ENCODE peak calls at places on chromosomes 4 and X, in seven cellular contexts. One of them, this sample, is unnamed.

GRCh38 chr4:122747883-122748282 is 15.4 kb downstream of the BBS12 start:
- DNase-seq in fibroblast of lung: peak
- DNase-seq in CD8-positive, alpha-beta T cell: no peak
- DNase-seq in astrocyte of the spinal cord: peak
- DNase-seq in AG09309: no peak
- DNase-seq in SK-N-SH: no peak
- DNase-seq in effector memory CD4-positive, alpha-beta T cell: no peak
- DNase-seq in this sample: peak

GRCh38 chr4:114026447-114026846 is 47.0 kb upstream of the ARSJ start:
- DNase-seq in CD8-positive, alpha-beta T cell: no peak
- DNase-seq in AG09309: no peak
- DNase-seq in astrocyte of the spinal cord: no peak
- DNase-seq in SK-N-SH: no peak
- DNase-seq in fibroblast of lung: peak
- DNase-seq in effector memory CD4-positive, alpha-beta T cell: no peak
- DNase-seq in this sample: no peak

GRCh38 chr4:75724867-75725724 is 719 bp downstream of the USO1 start:
- DNase-seq in SK-N-SH: peak
- DNase-seq in CD8-positive, alpha-beta T cell: peak
- DNase-seq in AG09309: no peak
- DNase-seq in fibroblast of lung: peak
- DNase-seq in effector memory CD4-positive, alpha-beta T cell: peak
- DNase-seq in astrocyte of the spinal cord: peak
- DNase-seq in this sample: peak

GRCh38 chrX:85052636-85053343 is 49.1 kb downstream of the APOOL start:
- DNase-seq in CD8-positive, alpha-beta T cell: no peak
- DNase-seq in fibroblast of lung: peak
- DNase-seq in effector memory CD4-positive, alpha-beta T cell: no peak
- DNase-seq in AG09309: peak
- DNase-seq in astrocyte of the spinal cord: peak
- DNase-seq in SK-N-SH: no peak
- DNase-seq in this sample: peak

GRCh38 chr4:147175460-147176025 is 229.9 kb upstream of the TTC29 start:
- DNase-seq in CD8-positive, alpha-beta T cell: no peak
- DNase-seq in SK-N-SH: no peak
- DNase-seq in fibroblast of lung: no peak
- DNase-seq in astrocyte of the spinal cord: no peak
- DNase-seq in AG09309: no peak
- DNase-seq in effector memory CD4-positive, alpha-beta T cell: no peak
- DNase-seq in this sample: peak

GRCh38 chr4:163107754-163108153 is 58.9 kb downstream of the NAF1 start:
- DNase-seq in CD8-positive, alpha-beta T cell: no peak
- DNase-seq in AG09309: no peak
- DNase-seq in effector memory CD4-positive, alpha-beta T cell: no peak
- DNase-seq in astrocyte of the spinal cord: peak
- DNase-seq in fibroblast of lung: peak
- DNase-seq in SK-N-SH: no peak
- DNase-seq in this sample: peak

GRCh38 chrX:13750204-13750603 is 15.7 kb downstream of the OFD1 start:
- DNase-seq in astrocyte of the spinal cord: peak
- DNase-seq in SK-N-SH: peak
- DNase-seq in CD8-positive, alpha-beta T cell: no peak
- DNase-seq in effector memory CD4-positive, alpha-beta T cell: no peak
- DNase-seq in AG09309: no peak
- DNase-seq in fibroblast of lung: peak
- DNase-seq in this sample: peak

GRCh38 chrX:138487866-138488265 is 223.7 kb downstream of the FGF13 start:
- DNase-seq in AG09309: no peak
- DNase-seq in fibroblast of lung: no peak
- DNase-seq in CD8-positive, alpha-beta T cell: no peak
- DNase-seq in effector memory CD4-positive, alpha-beta T cell: no peak
- DNase-seq in SK-N-SH: no peak
- DNase-seq in astrocyte of the spinal cord: no peak
- DNase-seq in this sample: no peak

GRCh38 chr4:81085291-81085690 is 54.8 kb downstream of the BMP3 start:
- DNase-seq in SK-N-SH: no peak
- DNase-seq in AG09309: no peak
- DNase-seq in effector memory CD4-positive, alpha-beta T cell: no peak
- DNase-seq in fibroblast of lung: no peak
- DNase-seq in astrocyte of the spinal cord: no peak
- DNase-seq in CD8-positive, alpha-beta T cell: no peak
- DNase-seq in this sample: peak

GRCh38 chr4:108351806-108352205 is 183.1 kb upstream of the LEF1 start:
- DNase-seq in SK-N-SH: no peak
- DNase-seq in CD8-positive, alpha-beta T cell: no peak
- DNase-seq in AG09309: no peak
- DNase-seq in fibroblast of lung: peak
- DNase-seq in astrocyte of the spinal cord: no peak
- DNase-seq in effector memory CD4-positive, alpha-beta T cell: no peak
- DNase-seq in this sample: no peak

GRCh38 chr4:8908206-8908893 is 36.7 kb upstream of the HMX1 start:
- DNase-seq in AG09309: no peak
- DNase-seq in fibroblast of lung: no peak
- DNase-seq in astrocyte of the spinal cord: no peak
- DNase-seq in CD8-positive, alpha-beta T cell: no peak
- DNase-seq in SK-N-SH: peak
- DNase-seq in effector memory CD4-positive, alpha-beta T cell: no peak
- DNase-seq in this sample: no peak

GRCh38 chrX:64202808-64203320 is 2.6 kb downstream of the AMER1 start:
- DNase-seq in effector memory CD4-positive, alpha-beta T cell: no peak
- DNase-seq in SK-N-SH: no peak
- DNase-seq in AG09309: no peak
- DNase-seq in fibroblast of lung: peak
- DNase-seq in CD8-positive, alpha-beta T cell: no peak
- DNase-seq in astrocyte of the spinal cord: peak
- DNase-seq in this sample: no peak

GRCh38 chr4:7785017-7785416 is 154.6 kb downstream of the AFAP1 start:
- DNase-seq in AG09309: no peak
- DNase-seq in effector memory CD4-positive, alpha-beta T cell: no peak
- DNase-seq in fibroblast of lung: peak
- DNase-seq in SK-N-SH: peak
- DNase-seq in CD8-positive, alpha-beta T cell: no peak
- DNase-seq in astrocyte of the spinal cord: peak
- DNase-seq in this sample: no peak

GRCh38 chr4:40316333-40316781 is 18.8 kb upstream of the CHRNA9 start:
- DNase-seq in SK-N-SH: no peak
- DNase-seq in AG09309: peak
- DNase-seq in effector memory CD4-positive, alpha-beta T cell: no peak
- DNase-seq in astrocyte of the spinal cord: peak
- DNase-seq in CD8-positive, alpha-beta T cell: no peak
- DNase-seq in fibroblast of lung: peak
- DNase-seq in this sample: peak

GRCh38 chr4:54228064-54228527 is 997 bp upstream of the PDGFRA start:
- DNase-seq in astrocyte of the spinal cord: peak
- DNase-seq in SK-N-SH: peak
- DNase-seq in fibroblast of lung: peak
- DNase-seq in AG09309: peak
- DNase-seq in CD8-positive, alpha-beta T cell: no peak
- DNase-seq in effector memory CD4-positive, alpha-beta T cell: no peak
- DNase-seq in this sample: peak

GRCh38 chrX:2402361-2402690 is 98.5 kb downstream of the DHRSX start:
- DNase-seq in SK-N-SH: no peak
- DNase-seq in AG09309: no peak
- DNase-seq in fibroblast of lung: no peak
- DNase-seq in effector memory CD4-positive, alpha-beta T cell: no peak
- DNase-seq in CD8-positive, alpha-beta T cell: no peak
- DNase-seq in astrocyte of the spinal cord: no peak
- DNase-seq in this sample: no peak

GRCh38 chr4:76764251-76764650 is 133.7 kb downstream of the SOWAHB start:
- DNase-seq in CD8-positive, alpha-beta T cell: no peak
- DNase-seq in SK-N-SH: no peak
- DNase-seq in astrocyte of the spinal cord: peak
- DNase-seq in effector memory CD4-positive, alpha-beta T cell: no peak
- DNase-seq in AG09309: no peak
- DNase-seq in fibroblast of lung: peak
- DNase-seq in this sample: peak

GRCh38 chrX:103177561-103177960 is 37.3 kb upstream of the BEX4 start:
- DNase-seq in astrocyte of the spinal cord: no peak
- DNase-seq in AG09309: no peak
- DNase-seq in effector memory CD4-positive, alpha-beta T cell: no peak
- DNase-seq in fibroblast of lung: no peak
- DNase-seq in SK-N-SH: no peak
- DNase-seq in CD8-positive, alpha-beta T cell: no peak
- DNase-seq in this sample: no peak
- H3K4me3 ChIP-seq in astrocyte of the spinal cord: no peak
- H3K4me3 ChIP-seq in AG09309: no peak
- H3K4me3 ChIP-seq in effector memory CD4-positive, alpha-beta T cell: no peak
- H3K4me3 ChIP-seq in fibroblast of lung: no peak
- H3K4me3 ChIP-seq in SK-N-SH: no peak
- H3K4me3 ChIP-seq in CD8-positive, alpha-beta T cell: no peak
- H3K4me3 ChIP-seq in this sample: no peak

DNA sequence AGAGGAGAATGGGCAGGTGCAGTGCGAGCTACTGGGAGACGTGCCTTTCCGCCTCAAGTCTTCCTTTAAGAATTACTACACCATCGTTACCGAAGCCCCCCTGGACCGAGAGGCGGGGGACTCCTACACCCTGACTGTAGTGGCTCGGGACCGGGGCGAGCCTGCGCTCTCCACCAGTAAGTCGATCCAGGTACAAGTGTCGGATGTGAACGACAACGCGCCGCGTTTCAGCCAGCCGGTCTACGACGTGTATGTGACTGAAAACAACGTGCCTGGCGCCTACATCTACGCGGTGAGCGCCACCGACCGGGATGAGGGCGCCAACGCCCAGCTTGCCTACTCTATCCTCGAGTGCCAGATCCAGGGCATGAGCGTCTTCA is 2.2 kb downstream of the PCDH10 start:
- DNase-seq in astrocyte of the spinal cord: peak
- DNase-seq in AG09309: no peak
- DNase-seq in fibroblast of lung: peak
- DNase-seq in effector memory CD4-positive, alpha-beta T cell: no peak
- DNase-seq in SK-N-SH: no peak
- DNase-seq in CD8-positive, alpha-beta T cell: no peak
- DNase-seq in this sample: no peak
- H3K4me3 ChIP-seq in astrocyte of the spinal cord: peak
- H3K4me3 ChIP-seq in AG09309: no peak
- H3K4me3 ChIP-seq in fibroblast of lung: peak
- H3K4me3 ChIP-seq in effector memory CD4-positive, alpha-beta T cell: no peak
- H3K4me3 ChIP-seq in SK-N-SH: no peak
- H3K4me3 ChIP-seq in CD8-positive, alpha-beta T cell: no peak
- H3K4me3 ChIP-seq in this sample: no peak

GRCh38 chr4:189787216-189788031 is 153.2 kb upstream of the FRG1 start:
- DNase-seq in astrocyte of the spinal cord: no peak
- DNase-seq in SK-N-SH: no peak
- DNase-seq in AG09309: no peak
- DNase-seq in effector memory CD4-positive, alpha-beta T cell: no peak
- DNase-seq in CD8-positive, alpha-beta T cell: no peak
- DNase-seq in fibroblast of lung: no peak
- DNase-seq in this sample: no peak

GRCh38 chr4:189786447-189786846 is 154.2 kb upstream of the FRG1 start:
- DNase-seq in CD8-positive, alpha-beta T cell: no peak
- DNase-seq in AG09309: no peak
- DNase-seq in astrocyte of the spinal cord: no peak
- DNase-seq in fibroblast of lung: no peak
- DNase-seq in SK-N-SH: no peak
- DNase-seq in effector memory CD4-positive, alpha-beta T cell: no peak
- DNase-seq in this sample: no peak

GRCh38 chr4:189785257-189785656 is 155.4 kb upstream of the FRG1 start:
- DNase-seq in fibroblast of lung: no peak
- DNase-seq in effector memory CD4-positive, alpha-beta T cell: no peak
- DNase-seq in astrocyte of the spinal cord: no peak
- DNase-seq in CD8-positive, alpha-beta T cell: no peak
- DNase-seq in SK-N-SH: no peak
- DNase-seq in AG09309: no peak
- DNase-seq in this sample: no peak

DNA sequence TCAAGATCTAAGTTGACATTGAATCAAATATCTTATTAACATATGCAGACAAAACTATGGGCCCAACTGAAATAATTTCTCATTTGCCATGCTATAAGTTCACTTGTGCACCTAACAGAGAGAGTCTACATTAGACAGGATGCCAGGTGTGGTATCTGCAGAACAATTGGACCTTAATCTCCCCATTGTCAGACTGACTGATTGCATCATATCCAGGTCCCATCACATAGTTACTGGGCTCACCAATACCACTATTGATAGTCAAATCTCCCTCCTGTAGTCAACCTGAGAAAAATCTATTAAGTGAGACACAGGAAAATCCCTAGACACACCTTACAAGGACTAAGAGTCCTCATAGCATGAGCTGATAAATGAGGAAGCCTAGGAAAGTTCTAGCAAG is 156.0 kb upstream of the FRG1 start:
- DNase-seq in fibroblast of lung: no peak
- DNase-seq in AG09309: no peak
- DNase-seq in CD8-positive, alpha-beta T cell: no peak
- DNase-seq in SK-N-SH: no peak
- DNase-seq in astrocyte of the spinal cord: no peak
- DNase-seq in effector memory CD4-positive, alpha-beta T cell: no peak
- DNase-seq in this sample: no peak
- H3K4me3 ChIP-seq in fibroblast of lung: no peak
- H3K4me3 ChIP-seq in AG09309: no peak
- H3K4me3 ChIP-seq in CD8-positive, alpha-beta T cell: no peak
- H3K4me3 ChIP-seq in SK-N-SH: no peak
- H3K4me3 ChIP-seq in astrocyte of the spinal cord: no peak
- H3K4me3 ChIP-seq in effector memory CD4-positive, alpha-beta T cell: no peak
- H3K4me3 ChIP-seq in this sample: no peak

GRCh38 chr4:166996216-166996615 is 238.1 kb downstream of the SPOCK3 start:
- DNase-seq in astrocyte of the spinal cord: no peak
- DNase-seq in AG09309: no peak
- DNase-seq in effector memory CD4-positive, alpha-beta T cell: no peak
- DNase-seq in fibroblast of lung: no peak
- DNase-seq in CD8-positive, alpha-beta T cell: no peak
- DNase-seq in SK-N-SH: no peak
- DNase-seq in this sample: no peak

GRCh38 chr4:166994686-166995085 is 239.6 kb downstream of the SPOCK3 start:
- DNase-seq in effector memory CD4-positive, alpha-beta T cell: no peak
- DNase-seq in astrocyte of the spinal cord: no peak
- DNase-seq in SK-N-SH: no peak
- DNase-seq in CD8-positive, alpha-beta T cell: no peak
- DNase-seq in fibroblast of lung: no peak
- DNase-seq in AG09309: no peak
- DNase-seq in this sample: no peak

DNA sequence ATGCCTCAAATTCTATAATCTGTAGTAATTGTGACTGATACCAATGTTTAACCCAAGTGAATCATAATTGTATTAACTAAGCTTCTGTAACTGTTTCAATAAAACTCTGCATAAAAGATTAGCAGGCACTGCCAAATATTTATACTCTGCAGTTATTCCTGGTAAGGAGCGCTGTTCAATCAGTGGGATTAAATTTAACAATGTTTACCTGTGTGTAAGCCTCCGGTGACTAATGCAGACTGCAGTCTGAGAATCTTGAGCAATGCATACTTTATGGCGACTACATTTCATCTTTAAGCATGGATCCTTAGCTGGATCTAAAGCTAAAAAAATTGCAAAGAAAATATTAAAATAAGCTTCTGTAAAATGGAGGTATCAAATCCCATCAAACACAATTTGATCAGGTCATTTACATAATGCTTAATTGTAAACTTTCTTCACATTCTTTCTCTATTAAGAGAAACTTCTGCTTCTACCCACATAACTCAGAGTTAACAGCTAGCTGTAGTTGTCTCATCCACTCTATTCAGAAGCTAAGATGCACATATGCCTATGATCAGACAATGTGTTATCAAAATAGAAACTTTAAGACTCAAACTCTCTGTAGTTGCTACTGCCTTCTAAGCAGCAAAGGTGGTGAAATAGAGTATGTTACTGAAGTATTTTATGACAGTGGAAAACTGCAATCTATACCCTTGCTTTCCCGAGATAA is 234.0 kb downstream of the SPOCK3 start:
- DNase-seq in CD8-positive, alpha-beta T cell: no peak
- DNase-seq in fibroblast of lung: peak
- DNase-seq in effector memory CD4-positive, alpha-beta T cell: no peak
- DNase-seq in SK-N-SH: no peak
- DNase-seq in AG09309: no peak
- DNase-seq in astrocyte of the spinal cord: no peak
- DNase-seq in this sample: peak
- H3K4me3 ChIP-seq in CD8-positive, alpha-beta T cell: no peak
- H3K4me3 ChIP-seq in fibroblast of lung: no peak
- H3K4me3 ChIP-seq in effector memory CD4-positive, alpha-beta T cell: no peak
- H3K4me3 ChIP-seq in SK-N-SH: no peak
- H3K4me3 ChIP-seq in AG09309: no peak
- H3K4me3 ChIP-seq in astrocyte of the spinal cord: no peak
- H3K4me3 ChIP-seq in this sample: no peak

This sample was measured in bronchial epithelial cell.